ENCODE peak calls at places on chromosomes 12 and 14, in seven cellular contexts. G is stimulated activated CD8-positive, alpha-beta memory T cell treated with anti-CD3 and anti-CD28 coated beads, Interleukin-2, amount 100 ng/mL, for 1 hour; Z is cardiac fibroblast; I is naive thymus-derived CD4-positive, alpha-beta T cell; O is CD4-positive, CD25-positive, alpha-beta regulatory T cell; B is T-helper 1 cell; S is lung. L is an unnamed sample.

GRCh38 chr14:87615822-87616679 is 376.9 kb downstream of the GALC start:
- DNase-seq in G (no peak), Z (peak; percentile 42), I (no peak), O (peak; percentile 31), B (no peak), S (peak; percentile 35), L (peak; percentile 57)

GRCh38 chr12:81598205-81598604 is 160.9 kb downstream of the PPFIA2 start:
- DNase-seq in G (no peak), Z (no peak), I (no peak), O (no peak), B (no peak), S (no peak), L (no peak)

GRCh38 chr14:63248211-63248610 is 44.0 kb downstream of the RHOJ start:
- DNase-seq in G (no peak), Z (peak; percentile 76), I (no peak), O (no peak), B (no peak), S (no peak), L (peak; percentile 72)

GRCh38 chr14:104370256-104370870 is 209.2 kb upstream of the C14orf180 start:
- DNase-seq in G (no peak), Z (no peak), I (no peak), O (peak; percentile 23), B (no peak), S (no peak), L (no peak)

GRCh38 chr12:103314786-103315185 is 181.0 kb downstream of the C12orf42 start:
- DNase-seq in G (no peak), Z (no peak), I (no peak), O (no peak), B (no peak), S (no peak), L (no peak)

GRCh38 chr14:83485591-83485990 is 1951.9 kb upstream of the SEL1L start:
- DNase-seq in G (no peak), Z (no peak), I (no peak), O (no peak), B (no peak), S (no peak), L (no peak)

GRCh38 chr12:70847871-70848270 is 72.7 kb downstream of the PTPRR start:
- DNase-seq in G (no peak), Z (no peak), I (no peak), O (no peak), B (no peak), S (no peak), L (no peak)

GRCh38 chr14:24971255-24971654 is 78.7 kb downstream of the STXBP6 start:
- DNase-seq in G (no peak), Z (peak; percentile 16), I (no peak), O (no peak), B (no peak), S (no peak), L (peak; percentile 36)

GRCh38 chr14:64703393-64704144 is 655 bp upstream of the PLEKHG3 start:
- DNase-seq in G (no peak), Z (peak; percentile 35), I (no peak), O (no peak), B (no peak), S (no peak), L (no peak)

GRCh38 chr14:33734387-33734786 is 216.5 kb downstream of the EGLN3 start:
- DNase-seq in G (no peak), Z (no peak), I (no peak), O (no peak), B (no peak), S (no peak), L (no peak)

GRCh38 chr14:100893760-100894159 is 9.8 kb downstream of the RTL1 start:
- DNase-seq in G (no peak), Z (no peak), I (no peak), O (no peak), B (no peak), S (no peak), L (no peak)

GRCh38 chr14:104940526-104941150 is 16.0 kb downstream of the PLD4 start:
- DNase-seq in G (no peak), Z (peak; percentile 8), I (no peak), O (no peak), B (peak; percentile 10), S (no peak), L (no peak)

GRCh38 chr14:77423423-77423822 is at the start of gene NOXRED1:
- DNase-seq in G (no peak), Z (no peak), I (no peak), O (no peak), B (no peak), S (no peak), L (no peak)

GRCh38 chr12:62660763-62661162 is 194.1 kb downstream of the MON2 start:
- DNase-seq in G (no peak), Z (peak; percentile 76), I (no peak), O (no peak), B (no peak), S (no peak), L (peak; percentile 77)